ENCODE peak calls at places on chromosomes 7 and 10, in eight cellular contexts. N is fibroblast of the aortic adventitia, P is fibroblast of mammary gland, A is hippocampal formation, U is fibroblast of the conjunctiva, X is NCI-H526 treated with DMSO at 0.1 percent for 48 hours, H is sigmoid colon, Y is GM19239. V is an unnamed sample.

GRCh38 chr7:44981035-44981706 is 2.4 kb upstream of the MYO1G start:
- DNase-seq in A (no peak), Y (no peak), U (no peak), N (no peak), H (no peak), X (no peak), P (no peak), V (no peak)

GRCh38 chr10:113820507-113820906 is 33.4 kb downstream of the DCLRE1A start:
- DNase-seq in N (no peak), Y (no peak), U (no peak), X (no peak), P (no peak), H (no peak), A (no peak), V (no peak)

GRCh38 chr7:158432369-158433270 is 155.0 kb downstream of the PTPRN2 start:
- DNase-seq in A (no peak), X (peak), Y (no peak), H (peak), P (peak), N (no peak), U (no peak), V (no peak)

GRCh38 chr7:149666360-149666905 is 107.0 kb downstream of the ZNF467 start:
- DNase-seq in A (no peak), N (no peak), X (no peak), P (no peak), H (no peak), U (no peak), Y (no peak), V (no peak)

GRCh38 chr7:108613147-108613948 is 43.7 kb downstream of the DNAJB9 start:
- DNase-seq in H (no peak), P (peak), U (peak), N (peak), X (peak), A (peak), Y (peak), V (no peak)

GRCh38 chr10:125153693-125154490 is 6.5 kb downstream of the CTBP2 start:
- DNase-seq in H (no peak), X (no peak), N (peak), P (peak), U (no peak), A (no peak), Y (no peak), V (no peak)

GRCh38 chr10:83724471-83725241 is 414.7 kb upstream of the GHITM start:
- DNase-seq in P (no peak), H (no peak), X (no peak), A (no peak), Y (no peak), U (no peak), N (no peak), V (no peak)

GRCh38 chr10:57790703-57791102 is 477.0 kb downstream of the IPMK start:
- DNase-seq in P (no peak), U (no peak), N (no peak), X (no peak), A (no peak), Y (no peak), H (no peak), V (no peak)

V was measured in dorsolateral prefrontal cortex.